ENCODE peak calls at places on chromosomes 11 and 22, in seven cellular contexts. B is OCI-LY7; Z is glutamatergic neuron; N is left lung; H is omental fat pad; K is HepG2; Y is CD8-positive, alpha-beta T cell. J is an unnamed sample.

GRCh38 chr11:75468534-75469340 is 35.7 kb upstream of the KLHL35 start:
- DNase-seq in B (no peak), Z (no peak), N (peak), H (peak), K (no peak), Y (no peak), J (no peak)

GRCh38 chr22:30423296-30423958 is 2.1 kb upstream of the MTFP1 start:
- DNase-seq in B (peak), Z (peak), N (peak), H (no peak), K (no peak), Y (peak), J (peak)

GRCh38 chr11:128394436-128395089 is 192.8 kb downstream of the ETS1 start:
- DNase-seq in B (no peak), Z (no peak), N (no peak), H (no peak), K (no peak), Y (no peak), J (no peak)

GRCh38 chr11:16469968-16470367 is 113.6 kb upstream of the SOX6 start:
- DNase-seq in B (no peak), Z (no peak), N (no peak), H (no peak), K (no peak), Y (no peak), J (no peak)

GRCh38 chr11:81377418-81377817 is 1356.2 kb downstream of the FAM181B start:
- DNase-seq in B (no peak), Z (no peak), N (no peak), H (no peak), K (no peak), Y (no peak), J (no peak)

GRCh38 chr22:44879301-44879680 is 126.9 kb downstream of the ARHGAP8 start:
- DNase-seq in B (no peak), Z (peak), N (no peak), H (no peak), K (no peak), Y (no peak), J (no peak)

GRCh38 chr11:82398300-82398815 is 335.3 kb downstream of the FAM181B start:
- DNase-seq in B (no peak), Z (no peak), N (no peak), H (no peak), K (peak), Y (no peak), J (no peak)

GRCh38 chr22:22167791-22168189 is 76.8 kb upstream of the VPREB1 start:
- DNase-seq in B (peak), Z (no peak), N (no peak), H (no peak), K (no peak), Y (no peak), J (no peak)

GRCh38 chr11:119373917-119374631 is 7.4 kb downstream of the USP2 start:
- DNase-seq in B (peak), Z (peak), N (no peak), H (peak), K (peak), Y (peak), J (no peak)

GRCh38 chr11:96306933-96307747 is 35.9 kb downstream of the MAML2 start:
- DNase-seq in B (no peak), Z (no peak), N (no peak), H (peak), K (peak), Y (peak), J (peak)

GRCh38 chr11:116281173-116282160 is 491.3 kb downstream of the BUD13 start:
- DNase-seq in B (no peak), Z (no peak), N (no peak), H (no peak), K (no peak), Y (no peak), J (no peak)
- TF ChIP-seq CTCF in B (peak), Z (peak), N (no peak), H (no peak), K (no peak), Y (no peak), J (no peak)

DNA sequence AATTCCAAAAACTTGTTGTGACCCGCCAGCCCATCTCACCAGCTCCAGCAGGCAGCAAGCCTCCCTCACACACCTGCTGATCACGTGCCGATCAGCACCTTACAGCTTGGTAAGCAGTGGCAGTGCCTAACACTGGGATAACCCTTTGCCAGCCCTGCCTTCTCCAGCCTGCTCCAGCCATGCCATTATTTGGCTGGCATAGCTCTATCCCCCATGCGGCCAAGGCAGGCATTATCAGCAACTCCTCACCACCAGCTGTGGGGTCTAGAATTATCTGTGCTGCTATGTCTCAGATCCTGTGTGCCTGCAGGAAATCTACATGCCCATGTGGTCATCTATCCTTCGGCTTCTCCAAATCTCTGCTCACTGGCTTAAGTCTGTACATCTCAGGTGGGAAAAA is 215.0 kb downstream of the ST3GAL4 start:
- DNase-seq in B (no peak), Z (no peak), N (no peak), H (no peak), K (no peak), Y (no peak), J (no peak)
- TF ChIP-seq CTCF in B (no peak), Z (no peak), N (no peak), H (no peak), K (no peak), Y (no peak), J (no peak)

GRCh38 chr22:42353883-42354727 is 78.1 kb downstream of the NFAM1 start:
- DNase-seq in B (no peak), Z (peak), N (no peak), H (no peak), K (no peak), Y (no peak), J (no peak)
- TF ChIP-seq CTCF in B (no peak), Z (no peak), N (no peak), H (no peak), K (no peak), Y (no peak), J (no peak)

GRCh38 chr11:25225078-25225477 is 728.2 kb downstream of the LUZP2 start:
- DNase-seq in B (no peak), Z (no peak), N (no peak), H (no peak), K (no peak), Y (no peak), J (no peak)
- TF ChIP-seq CTCF in B (no peak), Z (no peak), N (no peak), H (no peak), K (no peak), Y (no peak), J (no peak)